ENCODE peak calls at places on chromosome 15, in five cellular contexts. B is mesenchymal stem cell, H is neuronal stem cell, C is mesendoderm, Z is H1. M is an unnamed sample.

GRCh38 chr15:34753236-34753894 is 1.4 kb downstream of the GJD2 start:
- DNase-seq in Z (peak; percentile 87), B (peak; percentile 64), H (peak; percentile 77), C (peak; percentile 86), M (peak; percentile 71)

GRCh38 chr15:45573961-45574629 is 13.1 kb upstream of the BLOC1S6 start:
- DNase-seq in C (peak; percentile 86), Z (peak; percentile 94), H (peak; percentile 54), B (peak; percentile 40), M (no peak)

GRCh38 chr15:63449711-63450110 is 54.7 kb upstream of the USP3 start:
- DNase-seq in Z (no peak), H (no peak), C (peak; percentile 85), B (no peak), M (no peak)

GRCh38 chr15:78946493-78946892 is 1.6 kb upstream of the CTSH start:
- DNase-seq in H (no peak), C (no peak), Z (no peak), B (no peak), M (no peak)

GRCh38 chr15:45790325-45790943 is 155.6 kb downstream of the SQOR start:
- DNase-seq in C (peak; percentile 43), H (peak; percentile 14), B (peak; percentile 34), Z (no peak), M (peak; percentile 7)

GRCh38 chr15:65372787-65373067 is 5.1 kb downstream of the IGDCC3 start:
- DNase-seq in B (no peak), H (no peak), Z (no peak), C (no peak), M (no peak)

GRCh38 chr15:94246016-94246415 is 14.7 kb downstream of the MCTP2 start:
- DNase-seq in Z (no peak), H (no peak), B (no peak), C (no peak), M (no peak)

GRCh38 chr15:31277335-31278055 is 49.1 kb upstream of the KLF13 start:
- DNase-seq in H (no peak), C (no peak), Z (no peak), B (no peak), M (no peak)

GRCh38 chr15:67761343-67761742 is 64.0 kb upstream of the SKOR1 start:
- DNase-seq in C (no peak), Z (no peak), H (no peak), B (no peak), M (no peak)

GRCh38 chr15:55196458-55197361 is at the start of gene RSL24D1:
- DNase-seq in Z (peak; percentile 86), H (peak; percentile 89), C (peak; percentile 100), B (peak; percentile 99), M (peak; percentile 99)

GRCh38 chr15:38593523-38593922 is 28.9 kb upstream of the RASGRP1 start:
- DNase-seq in Z (no peak), B (no peak), H (no peak), C (peak; percentile 17), M (no peak)

GRCh38 chr15:89457086-89457485 is 39.3 kb downstream of the RHCG start:
- DNase-seq in B (peak; percentile 19), C (peak; percentile 72), H (no peak), Z (no peak), M (peak; percentile 28)

DNA sequence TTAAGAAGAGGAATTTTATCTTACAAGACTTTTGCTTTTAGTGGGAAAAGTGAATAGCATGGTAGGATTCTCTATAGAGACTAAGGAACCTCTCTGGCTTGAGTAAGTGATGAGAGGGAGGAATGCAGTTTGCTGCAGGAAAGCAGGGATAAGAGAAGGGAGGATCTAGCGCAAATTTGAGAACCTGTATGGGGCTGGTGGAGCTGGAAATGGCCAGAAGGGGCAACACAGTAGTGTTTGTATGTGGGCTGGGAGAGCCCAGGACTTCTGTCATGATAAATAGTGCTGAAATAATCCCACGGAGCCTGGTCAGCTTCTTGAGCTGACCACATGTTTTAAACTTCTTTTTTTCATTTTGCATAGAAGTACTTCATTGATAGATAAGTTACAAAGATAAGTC is 11.1 kb upstream of the SHC4 start:
- DNase-seq in Z (no peak), C (peak; percentile 72), B (peak; percentile 25), H (no peak), M (no peak)
- H4K8ac ChIP-seq in Z (no peak overlapping the region), C (no peak overlapping the region), B (no peak overlapping the region), H (no peak overlapping the region), M (peak overlapping the region; percentile 64)

DNA sequence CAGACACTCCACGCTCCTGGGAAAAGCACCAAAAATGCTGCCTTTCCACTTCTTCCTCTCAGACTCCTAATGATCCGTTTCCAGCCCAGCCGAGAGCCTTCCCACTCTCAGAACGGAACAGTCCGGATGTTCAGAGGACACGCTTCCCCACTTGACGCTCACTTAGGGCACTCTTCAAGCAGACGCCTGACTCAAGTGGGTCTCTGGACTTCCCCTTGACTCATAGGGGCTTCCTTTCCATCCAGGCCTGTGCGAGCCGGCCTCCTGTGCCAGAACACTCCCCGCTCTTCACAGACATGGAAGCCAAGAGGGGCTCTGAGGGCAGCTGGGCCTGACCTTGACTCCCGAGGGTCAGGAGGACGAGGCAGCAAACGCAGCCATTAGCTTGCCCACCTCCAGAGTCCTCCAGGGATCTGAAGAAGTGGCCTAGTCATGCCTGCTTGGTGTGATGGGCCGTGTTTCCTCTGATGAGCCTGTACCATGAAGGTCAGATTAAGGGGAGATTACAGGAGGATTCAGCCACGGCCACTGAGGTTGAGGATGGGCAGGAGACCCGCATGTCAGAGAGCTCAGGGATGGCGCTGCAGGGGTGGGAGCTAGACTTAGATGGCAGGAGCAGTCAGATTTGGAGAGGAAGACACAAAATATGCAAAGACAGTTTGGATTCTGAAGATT is 114.7 kb upstream of the TLE3 start:
- DNase-seq in B (peak; percentile 91), H (no peak), C (no peak), Z (no peak), M (no peak)
- H4K8ac ChIP-seq in B (no peak overlapping the region), H (no peak overlapping the region), C (no peak overlapping the region), Z (no peak overlapping the region), M (no peak overlapping the region)

GRCh38 chr15:68820589-68821189 is at the start of gene ANP32A:
- DNase-seq in Z (peak; percentile 99), B (peak; percentile 98), H (peak; percentile 99), C (peak; percentile 98), M (peak; percentile 91)
- H4K8ac ChIP-seq in Z (peak within 1 kb of the TSS; percentile 57), B (peak within 1 kb of the TSS; percentile 90), H (no peak within 1 kb of the TSS), C (no peak within 1 kb of the TSS), M (peak within 1 kb of the TSS; percentile 96)

GRCh38 chr15:77739591-77740378 is 107.1 kb upstream of the LINGO1 start:
- DNase-seq in Z (peak; percentile 76), H (peak; percentile 50), C (no peak), B (no peak), M (no peak)
- H4K8ac ChIP-seq in Z (no peak overlapping the region), H (no peak overlapping the region), C (no peak overlapping the region), B (no peak overlapping the region), M (no peak overlapping the region)